ENCODE peak calls at places on chromosomes 4 and X, in ten cellular contexts. F, T, E, Y, C, I, A, X, D and S are unnamed samples. For H3K36me3, the result is how much of the 10 kb centered on the place peaks cover.

GRCh38 chr4:70863099-70863790 is 23.6 kb upstream of the GRSF1 start:
- DNase-seq in X (no peak), D (no peak), A (peak), C (no peak), T (peak), E (no peak), Y (no peak), F (no peak), I (no peak), S (no peak)

GRCh38 chrX:119236599-119237525 is 777 bp downstream of the PGRMC1 start:
- DNase-seq in A (no peak), F (no peak), I (peak), D (peak), X (peak), C (peak), E (peak), Y (peak), T (peak), S (no peak)

GRCh38 chr4:10312568-10312967 is 144.7 kb downstream of the ZNF518B start:
- DNase-seq in T (no peak), I (no peak), E (no peak), F (no peak), C (no peak), X (no peak), A (no peak), D (no peak), Y (no peak), S (no peak)

GRCh38 chr4:41693629-41694028 is 54.9 kb downstream of the PHOX2B start:
- DNase-seq in D (no peak), Y (no peak), A (no peak), X (peak), E (no peak), C (no peak), F (peak), T (peak), I (no peak), S (no peak)

GRCh38 chr4:160947653-160948052 is 1216.1 kb downstream of the FSTL5 start:
- DNase-seq in E (no peak), I (no peak), A (no peak), X (no peak), D (no peak), Y (no peak), T (no peak), F (no peak), C (no peak), S (no peak)

GRCh38 chr4:151948351-151949016 is 187.7 kb upstream of the GATB start:
- DNase-seq in I (no peak), Y (no peak), E (no peak), A (peak), C (no peak), X (no peak), D (no peak), T (peak), F (no peak), S (peak)

GRCh38 chrX:106898462-106898861 is 4.7 kb downstream of the RIPPLY1 start:
- DNase-seq in F (no peak), E (no peak), C (no peak), I (no peak), Y (no peak), X (peak), A (no peak), D (no peak), T (peak), S (no peak)

GRCh38 chrX:13551610-13552009 is 17.8 kb upstream of the EGFL6 start:
- DNase-seq in Y (no peak), X (no peak), I (no peak), F (no peak), T (no peak), E (no peak), A (no peak), D (no peak), C (no peak), S (no peak)

GRCh38 chr4:146243141-146243882 is 29.0 kb downstream of the REELD1 start:
- DNase-seq in Y (no peak), D (peak), I (no peak), C (peak), T (no peak), F (no peak), E (no peak), X (peak), A (no peak), S (no peak)

GRCh38 chr4:57094482-57095223 is 15.5 kb downstream of the IGFBP7 start:
- DNase-seq in Y (no peak), D (no peak), F (no peak), I (no peak), X (no peak), C (no peak), A (no peak), T (peak), E (no peak), S (no peak)

GRCh38 chr4:77203380-77204197 is 46.6 kb downstream of the CCNG2 start:
- DNase-seq in T (peak), X (peak), D (no peak), A (no peak), F (peak), I (peak), C (no peak), Y (peak), E (peak), S (peak)

GRCh38 chr4:169116270-169116901 is 106.3 kb upstream of the CBR4 start:
- DNase-seq in F (no peak), X (no peak), T (peak), C (peak), A (no peak), E (no peak), Y (no peak), I (no peak), D (peak), S (no peak)

GRCh38 chr4:183139058-183139740 is 40.1 kb downstream of the WWC2 start:
- DNase-seq in C (no peak), T (no peak), A (no peak), E (no peak), Y (no peak), I (no peak), D (no peak), F (no peak), X (no peak), S (no peak)

GRCh38 chr4:137375111-137375850 is 157.0 kb downstream of the PCDH18 start:
- DNase-seq in D (no peak), I (no peak), C (no peak), Y (no peak), T (no peak), A (peak), F (no peak), X (no peak), E (no peak), S (no peak)
- H3K36me3 ChIP-seq in D (under half), I (under half), C (under half), Y (under half), T (under half), A (under half), F (under half), X (under half), E (under half), S (under half)

DNA sequence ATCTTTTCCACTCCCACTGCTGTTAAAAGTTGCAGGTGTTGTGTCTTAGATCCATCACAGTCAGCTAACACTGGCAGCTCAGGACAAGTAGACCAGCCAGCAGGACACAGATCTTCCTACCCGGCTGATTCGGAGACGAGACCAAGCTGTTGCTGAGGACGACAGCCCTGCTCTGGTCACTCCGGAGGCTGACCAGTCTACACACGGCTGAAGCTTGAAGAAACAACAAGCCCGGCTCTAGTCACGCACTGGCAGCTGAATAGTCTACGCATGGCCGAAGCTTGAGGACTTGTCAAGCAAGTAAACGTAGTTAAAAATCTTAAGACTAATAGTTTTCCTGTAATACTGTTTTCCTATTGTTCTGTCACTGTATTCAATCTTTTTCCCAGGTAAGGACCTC is 1.8 kb downstream of the ACOX3 start:
- DNase-seq in E (no peak), C (no peak), I (no peak), Y (no peak), D (no peak), X (no peak), F (no peak), A (no peak), T (no peak), S (no peak)
- H3K4me3 ChIP-seq in E (no peak), C (peak), I (no peak), Y (no peak), D (no peak), X (peak), F (no peak), A (no peak), T (no peak), S (no peak)

GRCh38 chr4:21139327-21139726 is 439.1 kb downstream of the PACRGL start:
- DNase-seq in E (no peak), Y (no peak), C (no peak), I (no peak), D (no peak), X (no peak), A (no peak), F (no peak), T (no peak), S (no peak)

GRCh38 chr4:21130606-21131005 is 430.3 kb downstream of the PACRGL start:
- DNase-seq in A (no peak), T (no peak), I (no peak), C (no peak), X (no peak), F (no peak), D (no peak), E (no peak), Y (no peak), S (no peak)

GRCh38 chr4:21136231-21136630 is 436.0 kb downstream of the PACRGL start:
- DNase-seq in F (no peak), A (no peak), E (no peak), I (no peak), C (no peak), T (no peak), D (no peak), Y (no peak), X (no peak), S (no peak)

GRCh38 chr4:21134994-21135393 is 434.7 kb downstream of the PACRGL start:
- DNase-seq in D (no peak), I (no peak), Y (no peak), X (no peak), C (no peak), F (no peak), E (no peak), T (peak), A (no peak), S (no peak)
- TF ChIP-seq CTCF in D (no peak), I (no peak), Y (peak), X (peak), C (peak), F (peak), E (no peak), T (peak), A (no peak), S (no peak)

GRCh38 chr4:3114377-3114776 is 39.9 kb downstream of the HTT start:
- DNase-seq in A (no peak), I (no peak), T (no peak), F (no peak), E (no peak), X (no peak), D (no peak), Y (no peak), C (no peak), S (no peak)

GRCh38 chr4:3111461-3111860 is 37.0 kb downstream of the HTT start:
- DNase-seq in X (no peak), T (no peak), F (no peak), Y (no peak), C (no peak), E (no peak), I (no peak), A (peak), D (no peak), S (no peak)

GRCh38 chr4:3115637-3116300 is 41.3 kb downstream of the HTT start:
- DNase-seq in X (no peak), I (no peak), Y (no peak), E (no peak), C (no peak), T (no peak), F (no peak), D (no peak), A (no peak), S (no peak)

GRCh38 chr4:3112979-3113469 is 38.5 kb downstream of the HTT start:
- DNase-seq in A (no peak), Y (no peak), E (no peak), I (no peak), T (peak), D (no peak), X (no peak), C (no peak), F (no peak), S (no peak)

DNA sequence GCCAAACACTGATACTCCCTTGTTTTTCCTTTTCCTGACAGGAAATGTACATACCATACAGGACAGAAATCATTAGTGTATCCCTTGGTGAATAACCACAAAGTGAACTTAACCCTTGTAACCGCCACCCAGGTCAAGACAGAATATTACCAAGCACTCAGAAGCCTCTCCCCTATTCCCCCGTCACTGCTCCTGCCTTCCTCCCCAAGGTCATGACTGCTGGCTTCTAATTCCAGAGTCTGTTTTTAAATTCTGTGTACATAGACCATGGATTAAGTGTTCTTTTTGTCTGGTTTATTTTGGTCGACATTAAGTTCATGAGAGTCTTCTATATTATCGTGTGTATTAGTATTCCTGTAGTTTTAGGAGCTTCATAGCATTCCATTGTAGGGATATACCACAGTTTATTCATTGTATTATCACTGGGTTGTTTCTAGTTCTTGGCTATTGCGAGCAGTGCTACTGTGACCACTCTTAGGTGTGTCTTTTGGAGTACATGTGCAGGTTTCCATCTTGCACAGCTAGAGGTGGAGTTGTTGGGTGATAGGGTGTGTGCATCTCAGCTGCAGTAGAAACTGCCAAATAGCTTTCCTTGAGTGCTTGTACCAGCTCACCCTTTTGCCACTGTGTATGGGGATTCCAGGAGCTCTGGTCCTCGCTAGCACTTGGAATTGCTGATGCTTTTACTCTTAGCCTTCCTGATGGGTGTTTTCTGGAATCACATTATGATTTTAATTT is 37.9 kb downstream of the HTT start:
- DNase-seq in I (no peak), X (no peak), D (no peak), F (no peak), A (no peak), E (no peak), Y (no peak), C (no peak), T (no peak), S (no peak)
- H3K36me3 ChIP-seq in I (under half), X (half or more), D (under half), F (under half), A (under half), E (under half), Y (under half), C (half or more), T (under half), S (under half)

GRCh38 chr4:84441758-84442377 is 57.2 kb downstream of the NKX6-1 start:
- DNase-seq in E (no peak), F (no peak), T (no peak), Y (no peak), X (no peak), C (no peak), D (no peak), A (no peak), I (no peak), S (no peak)

GRCh38 chr4:84433603-84434232 is 65.4 kb downstream of the NKX6-1 start:
- DNase-seq in A (no peak), D (no peak), F (no peak), E (no peak), I (no peak), T (no peak), Y (no peak), X (no peak), C (no peak), S (no peak)

GRCh38 chr4:84432713-84433112 is 66.4 kb downstream of the NKX6-1 start:
- DNase-seq in E (no peak), F (no peak), A (no peak), X (no peak), C (no peak), I (no peak), D (no peak), T (no peak), Y (no peak), S (no peak)

DNA sequence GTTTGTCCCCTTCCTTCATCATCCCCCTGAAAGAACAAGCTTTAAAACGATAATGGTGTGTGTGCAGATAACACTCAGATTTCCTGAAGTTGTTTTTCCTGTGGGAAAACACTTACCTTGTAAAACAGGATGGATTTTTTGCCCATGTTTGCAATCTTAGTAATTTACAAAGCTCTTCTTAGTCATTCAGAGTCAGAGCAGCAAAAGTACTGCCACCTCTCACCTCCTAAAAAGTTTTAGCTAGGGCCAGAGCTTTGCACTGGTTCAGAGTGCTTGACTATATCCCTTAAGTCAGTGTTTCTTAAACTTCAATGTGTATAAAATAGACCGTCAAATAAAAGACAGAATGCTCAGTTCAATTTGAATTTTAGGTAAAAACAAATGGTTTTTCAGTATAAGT is 62.3 kb downstream of the NKX6-1 start:
- DNase-seq in I (no peak), F (no peak), E (no peak), Y (no peak), A (no peak), T (no peak), D (no peak), X (no peak), C (no peak), S (no peak)
- H3K4me3 ChIP-seq in I (no peak), F (no peak), E (no peak), Y (no peak), A (no peak), T (no peak), D (no peak), X (no peak), C (no peak), S (no peak)